ENCODE peak calls at places on chromosomes 1 and 21, in seven cellular contexts. Z is tibial artery, W is fibroblast of villous mesenchyme, T is mammary epithelial cell, X is prostate gland, F is RWPE2, K is fibroblast of lung. B is an unnamed sample.

GRCh38 chr21:17435565-17436543 is 77.0 kb upstream of the CXADR start:
- DNase-seq in Z (no peak), W (peak; percentile 27), T (no peak), X (no peak), F (no peak), K (no peak), B (no peak)

GRCh38 chr1:64320470-64320869 is 117.0 kb downstream of the UBE2U start:
- DNase-seq in Z (no peak), W (peak; percentile 14), T (peak; percentile 31), X (no peak), F (no peak), K (peak; percentile 92), B (peak; percentile 79)

GRCh38 chr21:23639726-23640125 is 1967.6 kb downstream of the MRPL39 start:
- DNase-seq in Z (no peak), W (no peak), T (no peak), X (no peak), F (no peak), K (no peak), B (no peak)

GRCh38 chr1:228371741-228372182 is 34.9 kb downstream of the TRIM11 start:
- DNase-seq in Z (no peak), W (no peak), T (no peak), X (no peak), F (no peak), K (no peak), B (no peak)

GRCh38 chr1:91751281-91751680 is 134.7 kb downstream of the TGFBR3 start:
- DNase-seq in Z (peak; percentile 64), W (no peak), T (no peak), X (no peak), F (no peak), K (peak; percentile 88), B (peak; percentile 64)

GRCh38 chr1:244204004-244204403 is 152.9 kb downstream of the ZBTB18 start:
- DNase-seq in Z (no peak), W (no peak), T (no peak), X (no peak), F (no peak), K (no peak), B (no peak)

GRCh38 chr21:34086887-34087306 is 13.5 kb downstream of the MRPS6 start:
- DNase-seq in Z (no peak), W (no peak), T (no peak), X (no peak), F (no peak), K (no peak), B (no peak)

GRCh38 chr1:203090667-203091320 is 5.0 kb upstream of the MYOG start:
- DNase-seq in Z (no peak), W (no peak), T (peak; percentile 60), X (no peak), F (no peak), K (no peak), B (no peak)

GRCh38 chr1:33061827-33062226 is 19.1 kb upstream of the AZIN2 start:
- DNase-seq in Z (no peak), W (no peak), T (no peak), X (no peak), F (no peak), K (no peak), B (no peak)

GRCh38 chr21:32826317-32827167 is 55.0 kb upstream of the PAXBP1 start:
- DNase-seq in Z (no peak), W (peak; percentile 64), T (peak; percentile 38), X (peak; percentile 21), F (no peak), K (peak; percentile 72), B (no peak)

GRCh38 chr1:161989801-161990200 is 33.9 kb downstream of the OLFML2B start:
- DNase-seq in Z (no peak), W (no peak), T (no peak), X (no peak), F (no peak), K (no peak), B (no peak)

GRCh38 chr1:90839323-90839722 is 122.2 kb upstream of the BARHL2 start:
- DNase-seq in Z (no peak), W (no peak), T (no peak), X (no peak), F (no peak), K (no peak), B (no peak)

GRCh38 chr1:109910123-109910962 is at the start of gene CSF1:
- DNase-seq in Z (peak; percentile 86), W (peak; percentile 92), T (peak; percentile 64), X (peak; percentile 69), F (peak; percentile 62), K (peak; percentile 94), B (peak; percentile 63)

GRCh38 chr21:36265431-36265830 is 54.6 kb upstream of the MORC3 start:
- DNase-seq in Z (no peak), W (no peak), T (no peak), X (no peak), F (no peak), K (no peak), B (no peak)

GRCh38 chr1:40092241-40092640 is 4.8 kb downstream of the PPT1 start:
- DNase-seq in Z (no peak), W (peak; percentile 56), T (no peak), X (no peak), F (no peak), K (no peak), B (no peak)

GRCh38 chr1:40092811-40093617 is 4.0 kb downstream of the PPT1 start:
- DNase-seq in Z (no peak), W (peak; percentile 73), T (no peak), X (no peak), F (no peak), K (no peak), B (no peak)

GRCh38 chr1:40094481-40095110 is 2.5 kb downstream of the PPT1 start:
- DNase-seq in Z (no peak), W (no peak), T (no peak), X (no peak), F (no peak), K (no peak), B (no peak)

GRCh38 chr1:40096646-40096976 is 441 bp downstream of the PPT1 start:
- DNase-seq in Z (no peak), W (no peak), T (no peak), X (no peak), F (no peak), K (no peak), B (no peak)

GRCh38 chr1:40096977-40097782 is at the start of gene PPT1:
- DNase-seq in Z (peak; percentile 68), W (peak; percentile 64), T (peak; percentile 71), X (peak; percentile 75), F (peak; percentile 79), K (peak; percentile 65), B (no peak)
- TF ChIP-seq CTCF in Z (no peak), W (no peak), T (no peak), X (no peak), F (peak; percentile 21), K (peak; percentile 13), B (peak; percentile 20)

DNA sequence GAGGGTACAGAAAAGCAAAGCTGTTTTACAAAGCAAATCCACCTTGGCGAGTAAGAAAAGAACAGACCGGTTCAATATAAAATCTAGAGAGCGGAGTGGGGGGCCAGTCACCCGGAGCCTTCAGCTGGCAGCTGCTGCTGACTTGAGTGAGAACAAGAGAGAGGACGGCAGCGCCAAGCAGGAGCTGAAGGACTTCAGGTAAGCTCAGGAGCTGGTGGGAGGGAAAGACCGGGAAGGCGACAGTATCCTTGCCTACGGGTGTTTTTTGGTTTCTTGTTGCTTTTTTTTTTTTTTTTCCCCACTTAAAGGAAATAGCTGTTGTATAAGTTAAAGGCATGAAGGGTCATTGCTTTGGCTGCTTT is 82.6 kb downstream of the PRDM2 start:
- DNase-seq in Z (no peak), W (no peak), T (no peak), X (no peak), F (no peak), K (no peak), B (no peak)
- H3K4me3 ChIP-seq in Z (peak overlapping the region; percentile 15), W (peak overlapping the region; percentile 38), T (no peak overlapping the region), X (no peak overlapping the region), F (no peak overlapping the region), K (peak overlapping the region; percentile 14), B (no peak overlapping the region)

DNA sequence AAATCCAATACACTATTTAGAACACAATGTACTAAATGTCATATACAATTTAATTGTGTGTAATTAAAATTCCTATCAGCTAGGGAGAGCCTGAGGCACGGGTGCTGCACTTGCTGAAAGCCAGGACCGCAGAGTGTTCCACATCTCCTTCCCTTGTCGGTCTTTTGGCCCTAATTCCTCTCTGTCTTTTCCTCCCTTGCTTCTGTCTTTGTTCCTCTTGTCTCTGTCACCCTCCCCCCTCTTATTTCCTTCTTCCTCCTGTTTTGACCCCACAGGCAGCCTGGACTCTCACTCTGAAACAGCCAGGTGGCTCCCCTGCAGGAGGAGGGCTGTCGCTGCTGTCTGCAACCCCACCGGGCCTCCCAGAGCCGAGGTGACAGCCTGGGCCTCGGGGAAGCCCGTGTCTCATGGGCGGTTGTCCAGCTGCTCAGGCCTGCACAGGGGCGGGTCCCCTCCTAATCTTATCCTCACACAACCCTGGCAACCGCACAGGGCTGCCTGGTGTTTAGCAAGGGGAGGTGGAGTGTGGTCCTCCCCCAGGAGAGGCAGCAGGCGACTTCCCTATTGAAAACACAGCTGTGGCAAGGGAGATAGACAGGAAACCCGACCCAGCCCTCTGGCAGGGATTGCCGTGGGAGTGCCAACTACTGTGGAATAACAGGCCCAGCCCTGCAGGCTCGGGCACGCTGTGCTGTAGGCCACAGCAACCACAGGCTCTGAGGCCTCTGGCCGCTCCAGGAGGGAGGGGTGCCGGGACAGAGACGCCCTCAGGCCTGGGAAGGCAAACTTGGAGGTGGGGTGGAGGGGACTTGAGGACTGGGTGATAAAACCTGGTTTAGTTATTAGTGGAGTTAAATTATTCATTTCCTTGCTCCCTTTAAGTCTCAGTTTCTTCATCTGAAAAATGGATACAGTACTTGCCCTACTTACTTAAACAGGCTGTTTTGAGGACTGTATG is 68.8 kb upstream of the WDR26 start:
- DNase-seq in Z (peak; percentile 93), W (peak; percentile 94), T (peak; percentile 96), X (peak; percentile 96), F (peak; percentile 88), K (peak; percentile 95), B (peak; percentile 71)
- TF ChIP-seq CTCF in Z (no peak), W (peak; percentile 15), T (no peak), X (no peak), F (no peak), K (peak; percentile 6), B (no peak)

GRCh38 chr1:177163844-177164379 is 600 bp downstream of the ASTN1 start:
- DNase-seq in Z (no peak), W (no peak), T (no peak), X (no peak), F (no peak), K (no peak), B (no peak)
- H3K4me3 ChIP-seq in Z (peak overlapping the region; percentile 35), W (no peak overlapping the region), T (no peak overlapping the region), X (no peak overlapping the region), F (no peak overlapping the region), K (peak overlapping the region; percentile 11), B (peak overlapping the region; percentile 8)

DNA sequence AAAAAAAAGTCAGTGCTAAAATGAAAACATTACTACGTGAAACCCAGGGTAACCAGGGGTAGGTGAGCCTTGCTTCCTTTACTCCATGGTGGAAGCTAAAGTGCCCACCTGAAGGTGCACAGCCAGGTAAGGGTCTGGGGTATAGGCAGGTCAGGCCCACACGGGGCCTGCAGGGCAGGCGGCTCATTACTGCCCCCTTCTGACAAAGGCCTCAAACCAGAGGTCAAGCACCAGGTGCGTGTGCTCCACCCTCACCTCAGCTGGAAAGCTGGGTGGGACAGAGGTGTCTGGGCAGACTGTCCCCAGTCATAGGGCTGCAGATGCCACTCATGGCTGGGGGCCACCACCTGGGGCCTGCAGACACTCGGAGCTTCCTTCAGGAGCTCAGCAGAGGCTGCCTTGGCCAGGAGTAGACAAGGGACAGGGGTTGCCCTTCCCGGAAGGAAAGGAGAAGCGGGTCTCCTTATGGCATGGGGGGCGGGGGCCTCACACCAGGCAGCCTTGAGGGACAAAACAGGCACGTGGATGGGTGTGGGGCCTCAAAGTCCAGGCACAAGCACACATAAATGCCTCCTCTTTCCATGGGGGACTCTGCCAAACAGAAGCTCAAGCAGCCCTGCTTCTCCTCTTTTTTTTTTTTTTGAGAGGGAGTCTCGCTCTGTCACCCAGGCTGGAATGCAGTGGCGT is 36.2 kb downstream of the ACOT7 start:
- DNase-seq in Z (no peak), W (no peak), T (no peak), X (no peak), F (no peak), K (no peak), B (no peak)
- TF ChIP-seq CTCF in Z (no peak), W (peak; percentile 9), T (no peak), X (no peak), F (peak; percentile 21), K (no peak), B (peak; percentile 5)